ENCODE peak calls at places on chromosomes 2 and 18, in four cellular contexts. One of them, this sample, is unnamed. For H3K9me3, the result is how much of the 10 kb centered on the place peaks cover.

GRCh38 chr2:67463810-67464209 is 66.7 kb downstream of the ETAA1 start:
- DNase-seq in HCT116: peak
- DNase-seq in suprapubic skin: no peak
- DNase-seq in tibial nerve: no peak
- DNase-seq in this sample: no peak

GRCh38 chr2:2260691-2261268 is 70.3 kb downstream of the MYT1L start:
- DNase-seq in suprapubic skin: no peak
- DNase-seq in tibial nerve: no peak
- DNase-seq in HCT116: no peak
- DNase-seq in this sample: no peak

GRCh38 chr18:26133652-26134051 is at the start of gene PSMA8:
- DNase-seq in tibial nerve: no peak
- DNase-seq in HCT116: no peak
- DNase-seq in suprapubic skin: no peak
- DNase-seq in this sample: peak

GRCh38 chr2:6787376-6787775 is 78.3 kb downstream of the CMPK2 start:
- DNase-seq in tibial nerve: no peak
- DNase-seq in HCT116: no peak
- DNase-seq in suprapubic skin: no peak
- DNase-seq in this sample: no peak

GRCh38 chr2:111161971-111162370 is 41.3 kb downstream of the BCL2L11 start:
- DNase-seq in tibial nerve: no peak
- DNase-seq in suprapubic skin: no peak
- DNase-seq in HCT116: no peak
- DNase-seq in this sample: no peak

GRCh38 chr2:48328159-48328816 is 201.7 kb upstream of the STON1 start:
- DNase-seq in suprapubic skin: no peak
- DNase-seq in HCT116: no peak
- DNase-seq in tibial nerve: no peak
- DNase-seq in this sample: no peak

GRCh38 chr2:224027070-224027469 is 12.0 kb downstream of the SERPINE2 start:
- DNase-seq in HCT116: no peak
- DNase-seq in suprapubic skin: no peak
- DNase-seq in tibial nerve: no peak
- DNase-seq in this sample: no peak

GRCh38 chr2:62156861-62157496 is 38.9 kb upstream of the B3GNT2 start:
- DNase-seq in HCT116: no peak
- DNase-seq in suprapubic skin: no peak
- DNase-seq in tibial nerve: no peak
- DNase-seq in this sample: no peak

GRCh38 chr2:202034249-202035088 is 814 bp downstream of the FZD7 start:
- DNase-seq in HCT116: no peak
- DNase-seq in suprapubic skin: no peak
- DNase-seq in tibial nerve: no peak
- DNase-seq in this sample: peak

GRCh38 chr2:182866461-182867369 is at the start of gene FRZB:
- DNase-seq in suprapubic skin: peak
- DNase-seq in HCT116: no peak
- DNase-seq in tibial nerve: peak
- DNase-seq in this sample: peak

GRCh38 chr2:172480301-172481218 is 53.2 kb downstream of the ITGA6 start:
- DNase-seq in HCT116: no peak
- DNase-seq in tibial nerve: no peak
- DNase-seq in suprapubic skin: no peak
- DNase-seq in this sample: no peak

GRCh38 chr2:139949242-139949972 is 1169.2 kb upstream of the NXPH2 start:
- DNase-seq in HCT116: no peak
- DNase-seq in tibial nerve: no peak
- DNase-seq in suprapubic skin: no peak
- DNase-seq in this sample: no peak

GRCh38 chr18:48345596-48345995 is 63.6 kb downstream of the ZBTB7C start:
- DNase-seq in suprapubic skin: peak
- DNase-seq in tibial nerve: no peak
- DNase-seq in HCT116: peak
- DNase-seq in this sample: no peak

GRCh38 chr2:140658766-140659165 is 1472.0 kb downstream of the LRP1B start:
- DNase-seq in suprapubic skin: no peak
- DNase-seq in HCT116: no peak
- DNase-seq in tibial nerve: no peak
- DNase-seq in this sample: no peak

GRCh38 chr2:15667579-15668556 is 76.2 kb downstream of the DDX1 start:
- DNase-seq in HCT116: no peak
- DNase-seq in suprapubic skin: no peak
- DNase-seq in tibial nerve: no peak
- DNase-seq in this sample: no peak

GRCh38 chr2:134917219-134917957 is 1.2 kb upstream of the CCNT2 start:
- DNase-seq in suprapubic skin: no peak
- DNase-seq in HCT116: no peak
- DNase-seq in tibial nerve: no peak
- DNase-seq in this sample: peak

GRCh38 chr2:195318440-195319111 is 338.4 kb upstream of the SLC39A10 start:
- DNase-seq in suprapubic skin: no peak
- DNase-seq in HCT116: peak
- DNase-seq in tibial nerve: no peak
- DNase-seq in this sample: no peak

GRCh38 chr2:220779918-220780317 is 792.2 kb downstream of the EPHA4 start:
- DNase-seq in tibial nerve: no peak
- DNase-seq in HCT116: no peak
- DNase-seq in suprapubic skin: no peak
- DNase-seq in this sample: no peak

GRCh38 chr18:74499633-74500032 is 3.5 kb downstream of the CNDP2 start:
- DNase-seq in HCT116: no peak
- DNase-seq in tibial nerve: peak
- DNase-seq in suprapubic skin: peak
- DNase-seq in this sample: no peak

GRCh38 chr2:62248226-62248625 is 52.3 kb downstream of the B3GNT2 start:
- DNase-seq in suprapubic skin: no peak
- DNase-seq in tibial nerve: no peak
- DNase-seq in HCT116: no peak
- DNase-seq in this sample: no peak

GRCh38 chr2:98560256-98560771 is 48.0 kb downstream of the COA5 start:
- DNase-seq in tibial nerve: no peak
- DNase-seq in HCT116: no peak
- DNase-seq in suprapubic skin: no peak
- DNase-seq in this sample: no peak

GRCh38 chr2:215712219-215712849 is 276.5 kb upstream of the FN1 start:
- DNase-seq in tibial nerve: no peak
- DNase-seq in suprapubic skin: no peak
- DNase-seq in HCT116: no peak
- DNase-seq in this sample: no peak

GRCh38 chr2:69057660-69058059 is 44.7 kb downstream of the ANTXR1 start:
- DNase-seq in suprapubic skin: no peak
- DNase-seq in tibial nerve: no peak
- DNase-seq in HCT116: no peak
- DNase-seq in this sample: no peak

GRCh38 chr2:2703127-2703526 is 372.1 kb upstream of the MYT1L start:
- DNase-seq in tibial nerve: no peak
- DNase-seq in suprapubic skin: no peak
- DNase-seq in HCT116: no peak
- DNase-seq in this sample: no peak

GRCh38 chr18:45596048-45596447 is 19.2 kb upstream of the SLC14A2 start:
- DNase-seq in suprapubic skin: no peak
- DNase-seq in tibial nerve: no peak
- DNase-seq in HCT116: no peak
- DNase-seq in this sample: no peak

GRCh38 chr2:57330447-57330846 is 716.2 kb upstream of the VRK2 start:
- DNase-seq in tibial nerve: no peak
- DNase-seq in HCT116: no peak
- DNase-seq in suprapubic skin: no peak
- DNase-seq in this sample: no peak

GRCh38 chr2:169468841-169469240 is 10.5 kb upstream of the BBS5 start:
- DNase-seq in suprapubic skin: no peak
- DNase-seq in HCT116: no peak
- DNase-seq in tibial nerve: no peak
- DNase-seq in this sample: no peak

GRCh38 chr2:86464654-86465053 is 23.5 kb downstream of the KDM3A start:
- DNase-seq in HCT116: no peak
- DNase-seq in tibial nerve: no peak
- DNase-seq in suprapubic skin: no peak
- DNase-seq in this sample: no peak

GRCh38 chr2:3445891-3446290 is 66.4 kb downstream of the TRAPPC12 start:
- DNase-seq in HCT116: no peak
- DNase-seq in suprapubic skin: no peak
- DNase-seq in tibial nerve: no peak
- DNase-seq in this sample: no peak

GRCh38 chr2:142220901-142221300 is 90.1 kb upstream of the LRP1B start:
- DNase-seq in suprapubic skin: no peak
- DNase-seq in tibial nerve: no peak
- DNase-seq in HCT116: no peak
- DNase-seq in this sample: no peak

GRCh38 chr2:86027196-86027912 is 78.3 kb downstream of the POLR1A start:
- DNase-seq in tibial nerve: peak
- DNase-seq in suprapubic skin: no peak
- DNase-seq in HCT116: no peak
- DNase-seq in this sample: no peak

GRCh38 chr2:163735692-163736432 is at the start of gene FIGN:
- DNase-seq in tibial nerve: peak
- DNase-seq in suprapubic skin: peak
- DNase-seq in HCT116: no peak
- DNase-seq in this sample: peak

GRCh38 chr2:118269408-118270051 is 181.3 kb downstream of the INSIG2 start:
- DNase-seq in HCT116: no peak
- DNase-seq in suprapubic skin: no peak
- DNase-seq in tibial nerve: no peak
- DNase-seq in this sample: no peak

GRCh38 chr2:118266086-118266485 is 177.8 kb downstream of the INSIG2 start:
- DNase-seq in tibial nerve: no peak
- DNase-seq in suprapubic skin: no peak
- DNase-seq in HCT116: no peak
- DNase-seq in this sample: no peak

GRCh38 chr2:118264591-118264990 is 176.3 kb downstream of the INSIG2 start:
- DNase-seq in suprapubic skin: no peak
- DNase-seq in HCT116: no peak
- DNase-seq in tibial nerve: no peak
- DNase-seq in this sample: no peak

GRCh38 chr2:118272391-118272790 is 184.1 kb downstream of the INSIG2 start:
- DNase-seq in tibial nerve: no peak
- DNase-seq in suprapubic skin: no peak
- DNase-seq in HCT116: no peak
- DNase-seq in this sample: no peak

DNA sequence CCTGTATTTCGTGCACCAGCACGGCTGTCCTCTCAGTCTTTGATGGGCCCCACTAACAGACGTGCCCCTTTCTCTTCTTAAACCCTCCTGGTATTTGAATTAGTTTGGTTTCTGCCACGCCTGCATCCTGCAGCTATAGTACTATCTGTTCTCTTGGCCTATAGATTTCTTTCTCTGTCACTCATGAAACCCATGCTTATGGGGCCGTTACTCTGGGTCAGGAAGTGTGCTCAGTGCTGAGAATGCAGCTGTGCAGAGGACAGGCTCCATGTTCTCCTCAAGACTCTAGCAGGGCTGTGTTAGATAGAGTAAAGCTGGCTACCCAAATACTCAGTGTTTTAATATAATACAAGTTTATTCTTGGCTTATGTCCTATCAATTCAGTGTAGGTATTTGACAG is 180.0 kb downstream of the INSIG2 start:
- DNase-seq in suprapubic skin: no peak
- DNase-seq in HCT116: no peak
- DNase-seq in tibial nerve: no peak
- DNase-seq in this sample: no peak
- H3K4me3 ChIP-seq in suprapubic skin: no peak
- H3K4me3 ChIP-seq in HCT116: no peak
- H3K4me3 ChIP-seq in tibial nerve: no peak
- H3K4me3 ChIP-seq in this sample: no peak

GRCh38 chr2:24317491-24317920 is 42.8 kb downstream of the ITSN2 start:
- DNase-seq in tibial nerve: no peak
- DNase-seq in suprapubic skin: no peak
- DNase-seq in HCT116: no peak
- DNase-seq in this sample: no peak

GRCh38 chr2:24315669-24316068 is 44.7 kb downstream of the ITSN2 start:
- DNase-seq in tibial nerve: no peak
- DNase-seq in HCT116: no peak
- DNase-seq in suprapubic skin: no peak
- DNase-seq in this sample: no peak

DNA sequence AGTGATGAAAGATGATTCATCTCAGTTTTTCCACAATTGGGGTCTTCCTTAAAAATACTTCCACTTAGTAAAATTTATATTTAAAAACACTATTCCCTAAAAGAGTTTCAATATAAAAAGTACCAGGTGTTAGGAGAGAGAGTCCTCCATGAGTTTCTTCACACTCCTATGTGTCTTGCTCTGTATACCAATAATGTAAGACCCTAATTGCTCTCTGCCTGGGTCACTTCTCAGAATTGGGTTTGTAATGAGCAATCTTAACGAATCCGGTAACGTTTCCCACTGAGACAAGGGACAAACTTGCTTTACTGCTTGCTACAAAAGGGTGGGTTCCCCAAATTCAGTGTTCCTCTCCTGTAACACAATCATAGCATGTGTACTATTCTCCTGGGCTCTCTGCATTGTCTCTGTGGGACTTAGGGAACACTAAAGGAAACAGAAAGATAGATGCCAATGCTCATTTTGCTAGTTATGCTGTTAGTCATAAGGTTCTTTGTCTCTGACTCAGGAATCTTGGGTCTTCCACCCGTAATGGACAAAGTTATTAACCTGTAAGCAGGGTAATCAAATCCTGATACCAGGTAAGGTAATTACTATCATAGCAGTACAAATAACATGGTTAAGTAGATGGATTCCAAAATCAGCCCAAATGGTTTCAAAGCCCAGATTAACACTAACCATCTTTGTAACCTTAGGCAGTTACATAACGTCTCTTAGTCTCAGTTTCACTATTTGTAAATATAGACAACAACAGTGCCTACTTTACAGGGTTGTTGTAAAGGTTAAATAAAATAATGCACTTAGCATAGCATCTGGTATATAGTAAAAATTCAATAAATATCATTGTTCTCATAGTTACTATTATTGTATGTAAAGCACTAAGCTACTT is 46.3 kb downstream of the ITSN2 start:
- DNase-seq in HCT116: no peak
- DNase-seq in tibial nerve: no peak
- DNase-seq in suprapubic skin: no peak
- DNase-seq in this sample: no peak
- H3K27ac ChIP-seq in HCT116: no peak
- H3K27ac ChIP-seq in tibial nerve: no peak
- H3K27ac ChIP-seq in suprapubic skin: no peak
- H3K27ac ChIP-seq in this sample: no peak

GRCh38 chr18:3504637-3505036 is 54.7 kb downstream of the TGIF1 start:
- DNase-seq in HCT116: no peak
- DNase-seq in tibial nerve: no peak
- DNase-seq in suprapubic skin: no peak
- DNase-seq in this sample: no peak
- H3K9me3 ChIP-seq in HCT116: under half
- H3K9me3 ChIP-seq in tibial nerve: under half
- H3K9me3 ChIP-seq in suprapubic skin: under half
- H3K9me3 ChIP-seq in this sample: under half

GRCh38 chr18:57716550-57716949 is 86.6 kb downstream of the ATP8B1 start:
- DNase-seq in tibial nerve: no peak
- DNase-seq in suprapubic skin: no peak
- DNase-seq in HCT116: no peak
- DNase-seq in this sample: no peak
- H3K4me3 ChIP-seq in tibial nerve: no peak
- H3K4me3 ChIP-seq in suprapubic skin: no peak
- H3K4me3 ChIP-seq in HCT116: no peak
- H3K4me3 ChIP-seq in this sample: no peak

This sample was measured in left lung.